ENCODE peak calls at places on chromosomes 6 and 20, in seven cellular contexts. N, P, X, Y, Q, M and O are unnamed samples.
A peak's percentile ranks its signal among the peaks of the same experiment; 100 is the strongest.

GRCh38 chr6:105072799-105073199 is 107.0 kb downstream of the POPDC3 start:
- DNase-seq in N (no peak), P (no peak), X (peak; percentile 38), Y (peak; percentile 79), Q (no peak), M (no peak), O (peak; percentile 42)

GRCh38 chr6:148177589-148178233 is 164.9 kb upstream of the SASH1 start:
- DNase-seq in N (no peak), P (peak; percentile 73), X (peak; percentile 68), Y (peak; percentile 55), Q (peak; percentile 89), M (peak; percentile 70), O (peak; percentile 72)

GRCh38 chr20:51946581-51946980 is 144.3 kb upstream of the SALL4 start:
- DNase-seq in N (no peak), P (no peak), X (no peak), Y (no peak), Q (no peak), M (no peak), O (no peak)

GRCh38 chr6:42335896-42336295 is 115.8 kb downstream of the TRERF1 start:
- DNase-seq in N (no peak), P (no peak), X (peak; percentile 20), Y (no peak), Q (no peak), M (no peak), O (no peak)

GRCh38 chr6:116370717-116371383 is at the start of gene DSE:
- DNase-seq in N (peak; percentile 73), P (peak; percentile 85), X (peak; percentile 86), Y (peak; percentile 87), Q (peak; percentile 90), M (peak; percentile 52), O (peak; percentile 84)

GRCh38 chr20:57849868-57850215 is 140.0 kb upstream of the PMEPA1 start:
- DNase-seq in N (no peak), P (peak; percentile 4), X (no peak), Y (no peak), Q (no peak), M (no peak), O (no peak)

GRCh38 chr6:170535002-170535401 is 18.1 kb downstream of the PSMB1 start:
- DNase-seq in N (no peak), P (no peak), X (no peak), Y (no peak), Q (no peak), M (no peak), O (no peak)

GRCh38 chr6:35411066-35411465 is 41.1 kb upstream of the FANCE start:
- DNase-seq in N (no peak), P (no peak), X (no peak), Y (no peak), Q (no peak), M (no peak), O (no peak)

GRCh38 chr6:149867876-149868640 is 3.9 kb upstream of the LRP11 start:
- DNase-seq in N (no peak), P (peak; percentile 84), X (peak; percentile 28), Y (peak; percentile 34), Q (peak; percentile 70), M (no peak), O (peak; percentile 84)

GRCh38 chr6:20707166-20707485 is 172.9 kb downstream of the CDKAL1 start:
- DNase-seq in N (no peak), P (no peak), X (no peak), Y (no peak), Q (no peak), M (no peak), O (no peak)

GRCh38 chr6:51349866-51350265 is 531.2 kb downstream of the TFAP2B start:
- DNase-seq in N (no peak), P (no peak), X (no peak), Y (no peak), Q (no peak), M (no peak), O (no peak)

GRCh38 chr6:105503641-105504040 is 100.8 kb upstream of the PREP start:
- DNase-seq in N (no peak), P (no peak), X (no peak), Y (no peak), Q (no peak), M (no peak), O (no peak)

GRCh38 chr20:53195882-53196610 is 223.9 kb downstream of the TSHZ2 start:
- DNase-seq in N (no peak), P (no peak), X (no peak), Y (no peak), Q (no peak), M (no peak), O (no peak)

GRCh38 chr6:26126394-26127221 is 39.4 kb downstream of the HFE start:
- DNase-seq in N (no peak), P (no peak), X (peak; percentile 43), Y (no peak), Q (no peak), M (no peak), O (no peak)

GRCh38 chr6:144343736-144344428 is 58.7 kb downstream of the UTRN start:
- DNase-seq in N (no peak), P (no peak), X (no peak), Y (no peak), Q (no peak), M (no peak), O (no peak)

GRCh38 chr6:149489967-149490366 is 5.2 kb upstream of the ZC3H12D start:
- DNase-seq in N (no peak), P (no peak), X (no peak), Y (no peak), Q (no peak), M (no peak), O (no peak)

GRCh38 chr6:101806241-101806640 is 412.7 kb downstream of the GRIK2 start:
- DNase-seq in N (no peak), P (no peak), X (peak; percentile 92), Y (peak; percentile 38), Q (no peak), M (no peak), O (no peak)

GRCh38 chr6:31465718-31466117 is 32.2 kb upstream of the MICB start:
- DNase-seq in N (no peak), P (no peak), X (no peak), Y (no peak), Q (no peak), M (no peak), O (no peak)

GRCh38 chr20:47328841-47329448 is 27.6 kb downstream of the ZMYND8 start:
- DNase-seq in N (no peak), P (no peak), X (no peak), Y (no peak), Q (no peak), M (no peak), O (no peak)

GRCh38 chr6:75991941-75992340 is 80.5 kb downstream of the IMPG1 start:
- DNase-seq in N (no peak), P (peak; percentile 36), X (no peak), Y (no peak), Q (no peak), M (no peak), O (peak; percentile 46)

GRCh38 chr6:154534531-154534930 is 24.0 kb upstream of the CNKSR3 start:
- DNase-seq in N (no peak), P (no peak), X (no peak), Y (no peak), Q (no peak), M (no peak), O (no peak)

GRCh38 chr6:80967618-80968017 is 784.9 kb downstream of the TENT5A start:
- DNase-seq in N (no peak), P (no peak), X (no peak), Y (peak; percentile 24), Q (no peak), M (no peak), O (peak; percentile 38)

GRCh38 chr6:107654736-107655135 is 164.8 kb downstream of the SOBP start:
- DNase-seq in N (no peak), P (no peak), X (no peak), Y (no peak), Q (no peak), M (no peak), O (no peak)

GRCh38 chr6:25311251-25311910 is 32.2 kb downstream of the CARMIL1 start:
- DNase-seq in N (no peak), P (no peak), X (peak; percentile 62), Y (peak; percentile 28), Q (no peak), M (no peak), O (peak; percentile 63)

GRCh38 chr6:89750338-89750737 is 69.3 kb downstream of the MDN1 start:
- DNase-seq in N (no peak), P (no peak), X (no peak), Y (no peak), Q (no peak), M (no peak), O (no peak)

GRCh38 chr6:89745096-89745495 is 74.5 kb downstream of the MDN1 start:
- DNase-seq in N (no peak), P (no peak), X (no peak), Y (no peak), Q (no peak), M (no peak), O (no peak)

GRCh38 chr6:89749918-89750317 is 69.7 kb downstream of the MDN1 start:
- DNase-seq in N (no peak), P (no peak), X (peak; percentile 37), Y (no peak), Q (no peak), M (peak; percentile 14), O (no peak)

GRCh38 chr6:89745728-89746127 is 73.9 kb downstream of the MDN1 start:
- DNase-seq in N (no peak), P (no peak), X (peak; percentile 65), Y (no peak), Q (no peak), M (no peak), O (no peak)
- H3K4ac ChIP-seq in N (no peak overlapping the region), P (no peak overlapping the region), X (no peak overlapping the region), Y (no peak overlapping the region), Q (no peak overlapping the region), M (no peak overlapping the region), O (no peak overlapping the region)

DNA sequence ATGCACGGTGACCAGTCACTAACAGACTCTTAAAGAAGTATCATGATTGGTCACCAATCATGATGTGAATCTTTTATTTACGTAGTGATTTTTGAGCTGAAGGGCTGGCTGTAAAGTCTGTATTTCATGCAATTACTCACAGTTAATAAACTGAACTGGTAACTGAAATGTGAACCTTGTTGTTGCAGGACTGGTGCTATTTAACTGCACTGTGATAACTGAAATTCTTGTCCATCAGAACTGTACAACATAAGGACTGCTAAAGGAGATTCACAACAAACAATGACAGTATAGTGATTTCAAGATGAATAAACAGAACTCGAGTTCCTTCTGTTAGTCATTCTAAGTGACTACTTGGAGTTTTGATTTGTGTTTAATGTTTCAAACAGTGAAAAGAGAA is 316.6 kb downstream of the TPBG start:
- DNase-seq in N (no peak), P (no peak), X (no peak), Y (no peak), Q (no peak), M (no peak), O (no peak)
- H3K4ac ChIP-seq in N (no peak overlapping the region), P (no peak overlapping the region), X (no peak overlapping the region), Y (no peak overlapping the region), Q (no peak overlapping the region), M (no peak overlapping the region), O (no peak overlapping the region)

GRCh38 chr20:3297096-3297411 is 58.1 kb upstream of the SLC4A11 start:
- DNase-seq in N (no peak), P (no peak), X (no peak), Y (no peak), Q (no peak), M (no peak), O (no peak)
- H3K4ac ChIP-seq in N (no peak overlapping the region), P (no peak overlapping the region), X (no peak overlapping the region), Y (no peak overlapping the region), Q (no peak overlapping the region), M (no peak overlapping the region), O (no peak overlapping the region)

GRCh38 chr6:64664480-64664879 is 1028.9 kb downstream of the PHF3 start:
- DNase-seq in N (no peak), P (no peak), X (no peak), Y (no peak), Q (no peak), M (no peak), O (no peak)
- H3K4ac ChIP-seq in N (no peak overlapping the region), P (no peak overlapping the region), X (no peak overlapping the region), Y (no peak overlapping the region), Q (no peak overlapping the region), M (no peak overlapping the region), O (no peak overlapping the region)